ENCODE peak calls at places on chromosomes 16 and 17, in six cellular contexts. One of them, this sample, is unnamed.

GRCh38 chr16:90018297-90019200 is 707 bp downstream of the DBNDD1 start:
- DNase-seq in heart left ventricle: no peak
- DNase-seq in breast epithelium: no peak
- DNase-seq in fibroblast of mammary gland: no peak
- DNase-seq in neural crest cell: no peak
- DNase-seq in WERI-Rb-1: no peak
- DNase-seq in this sample: no peak

GRCh38 chr17:81651692-81652091 is 4.7 kb downstream of the PDE6G start:
- DNase-seq in heart left ventricle: no peak
- DNase-seq in fibroblast of mammary gland: peak
- DNase-seq in breast epithelium: no peak
- DNase-seq in neural crest cell: no peak
- DNase-seq in WERI-Rb-1: no peak
- DNase-seq in this sample: no peak

GRCh38 chr16:21598676-21599157 is 660 bp upstream of the METTL9 start:
- DNase-seq in WERI-Rb-1: no peak
- DNase-seq in neural crest cell: peak
- DNase-seq in heart left ventricle: no peak
- DNase-seq in breast epithelium: no peak
- DNase-seq in fibroblast of mammary gland: no peak
- DNase-seq in this sample: no peak

GRCh38 chr17:13140750-13141149 is 122.9 kb upstream of the ELAC2 start:
- DNase-seq in heart left ventricle: no peak
- DNase-seq in neural crest cell: peak
- DNase-seq in WERI-Rb-1: no peak
- DNase-seq in fibroblast of mammary gland: no peak
- DNase-seq in breast epithelium: no peak
- DNase-seq in this sample: no peak

GRCh38 chr17:27542841-27543463 is 86.7 kb downstream of the KSR1 start:
- DNase-seq in heart left ventricle: no peak
- DNase-seq in WERI-Rb-1: no peak
- DNase-seq in breast epithelium: no peak
- DNase-seq in neural crest cell: no peak
- DNase-seq in fibroblast of mammary gland: no peak
- DNase-seq in this sample: no peak

GRCh38 chr16:6898896-6899295 is 433.7 kb upstream of the RBFOX1 start:
- DNase-seq in WERI-Rb-1: no peak
- DNase-seq in heart left ventricle: no peak
- DNase-seq in fibroblast of mammary gland: no peak
- DNase-seq in neural crest cell: no peak
- DNase-seq in breast epithelium: no peak
- DNase-seq in this sample: no peak

GRCh38 chr16:63617990-63618763 is 1503.7 kb downstream of the CDH11 start:
- DNase-seq in fibroblast of mammary gland: no peak
- DNase-seq in heart left ventricle: peak
- DNase-seq in neural crest cell: no peak
- DNase-seq in breast epithelium: no peak
- DNase-seq in WERI-Rb-1: peak
- DNase-seq in this sample: no peak

GRCh38 chr17:17944253-17944652 is 27.9 kb downstream of the TOM1L2 start:
- DNase-seq in breast epithelium: no peak
- DNase-seq in heart left ventricle: no peak
- DNase-seq in WERI-Rb-1: no peak
- DNase-seq in fibroblast of mammary gland: no peak
- DNase-seq in neural crest cell: no peak
- DNase-seq in this sample: no peak

GRCh38 chr17:9115446-9116265 is 94.3 kb downstream of the NTN1 start:
- DNase-seq in breast epithelium: no peak
- DNase-seq in heart left ventricle: peak
- DNase-seq in fibroblast of mammary gland: peak
- DNase-seq in WERI-Rb-1: no peak
- DNase-seq in neural crest cell: peak
- DNase-seq in this sample: no peak

GRCh38 chr17:27296427-27296979 is 2.6 kb downstream of the WSB1 start:
- DNase-seq in fibroblast of mammary gland: peak
- DNase-seq in WERI-Rb-1: no peak
- DNase-seq in heart left ventricle: no peak
- DNase-seq in breast epithelium: no peak
- DNase-seq in neural crest cell: no peak
- DNase-seq in this sample: no peak

GRCh38 chr17:28949185-28950016 is 1.9 kb downstream of the PHF12 start:
- DNase-seq in breast epithelium: peak
- DNase-seq in fibroblast of mammary gland: peak
- DNase-seq in WERI-Rb-1: peak
- DNase-seq in neural crest cell: peak
- DNase-seq in heart left ventricle: peak
- DNase-seq in this sample: no peak

GRCh38 chr16:71288570-71288889 is 672 bp downstream of the CMTR2 start:
- DNase-seq in breast epithelium: no peak
- DNase-seq in neural crest cell: no peak
- DNase-seq in heart left ventricle: no peak
- DNase-seq in fibroblast of mammary gland: peak
- DNase-seq in WERI-Rb-1: no peak
- DNase-seq in this sample: no peak

GRCh38 chr17:41972571-41973411 is 6.2 kb downstream of the CNP start:
- DNase-seq in breast epithelium: peak
- DNase-seq in fibroblast of mammary gland: peak
- DNase-seq in neural crest cell: no peak
- DNase-seq in WERI-Rb-1: no peak
- DNase-seq in heart left ventricle: peak
- DNase-seq in this sample: no peak

GRCh38 chr17:48909796-48910195 is 1.6 kb downstream of the UBE2Z start:
- DNase-seq in neural crest cell: no peak
- DNase-seq in heart left ventricle: no peak
- DNase-seq in fibroblast of mammary gland: no peak
- DNase-seq in breast epithelium: no peak
- DNase-seq in WERI-Rb-1: no peak
- DNase-seq in this sample: no peak

GRCh38 chr17:412211-413015 is 59.8 kb upstream of the RPH3AL start:
- DNase-seq in WERI-Rb-1: peak
- DNase-seq in heart left ventricle: peak
- DNase-seq in breast epithelium: no peak
- DNase-seq in neural crest cell: peak
- DNase-seq in fibroblast of mammary gland: peak
- DNase-seq in this sample: no peak

GRCh38 chr17:410674-411401 is 58.2 kb upstream of the RPH3AL start:
- DNase-seq in WERI-Rb-1: peak
- DNase-seq in fibroblast of mammary gland: peak
- DNase-seq in neural crest cell: no peak
- DNase-seq in breast epithelium: no peak
- DNase-seq in heart left ventricle: no peak
- DNase-seq in this sample: no peak

GRCh38 chr17:409308-409847 is 56.8 kb upstream of the RPH3AL start:
- DNase-seq in heart left ventricle: no peak
- DNase-seq in WERI-Rb-1: no peak
- DNase-seq in breast epithelium: no peak
- DNase-seq in neural crest cell: no peak
- DNase-seq in fibroblast of mammary gland: no peak
- DNase-seq in this sample: no peak

GRCh38 chr17:411416-412120 is 59.0 kb upstream of the RPH3AL start:
- DNase-seq in heart left ventricle: no peak
- DNase-seq in fibroblast of mammary gland: no peak
- DNase-seq in WERI-Rb-1: no peak
- DNase-seq in breast epithelium: no peak
- DNase-seq in neural crest cell: no peak
- DNase-seq in this sample: no peak

DNA sequence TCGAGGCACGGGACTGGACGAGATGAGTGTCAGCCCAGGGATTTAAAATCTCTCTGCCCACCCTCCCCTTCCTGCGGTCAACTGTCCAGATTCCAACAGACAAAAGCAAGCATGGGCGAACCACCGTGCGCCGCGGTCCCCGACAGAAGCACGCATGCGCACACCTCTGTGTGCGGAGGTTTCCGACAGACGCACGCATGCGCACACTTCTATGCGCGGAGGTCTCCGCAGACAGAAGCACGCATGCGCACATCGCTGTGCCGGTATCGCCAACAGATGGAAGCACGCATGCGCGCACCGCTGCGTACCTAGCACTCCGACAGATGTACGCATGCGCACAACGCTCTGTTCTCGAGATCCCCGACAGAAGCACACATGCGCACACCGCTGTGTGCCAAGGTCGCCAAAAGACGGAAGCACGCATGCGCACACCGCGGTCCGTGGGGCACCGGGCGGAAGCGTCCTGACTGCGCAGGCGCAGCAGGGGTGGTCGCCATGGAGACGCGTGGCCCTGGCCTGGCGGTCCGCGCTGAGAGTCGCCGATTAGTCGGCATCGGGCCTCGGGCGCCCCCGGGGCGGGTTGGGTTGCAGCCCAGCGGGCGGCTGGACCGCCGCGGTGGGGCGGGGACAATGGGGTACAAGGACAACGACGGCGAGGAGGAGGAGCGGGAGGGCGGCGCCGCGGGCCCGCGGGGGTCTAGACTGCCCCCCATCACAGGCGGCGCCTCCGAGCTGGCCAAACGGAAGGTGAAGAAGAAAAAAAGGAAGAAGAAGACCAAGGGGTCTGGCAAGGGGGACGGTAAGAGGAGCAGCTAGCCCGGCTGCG is 57.5 kb upstream of the RPH3AL start:
- DNase-seq in neural crest cell: peak
- DNase-seq in breast epithelium: peak
- DNase-seq in fibroblast of mammary gland: peak
- DNase-seq in heart left ventricle: peak
- DNase-seq in WERI-Rb-1: peak
- DNase-seq in this sample: peak
- TF ChIP-seq CTCF in neural crest cell: no peak
- TF ChIP-seq CTCF in breast epithelium: no peak
- TF ChIP-seq CTCF in fibroblast of mammary gland: no peak
- TF ChIP-seq CTCF in heart left ventricle: no peak
- TF ChIP-seq CTCF in WERI-Rb-1: peak
- TF ChIP-seq CTCF in this sample: no peak

GRCh38 chr17:47871048-47871447 is 20.1 kb upstream of the SP6 start:
- DNase-seq in fibroblast of mammary gland: no peak
- DNase-seq in breast epithelium: no peak
- DNase-seq in neural crest cell: no peak
- DNase-seq in heart left ventricle: no peak
- DNase-seq in WERI-Rb-1: no peak
- DNase-seq in this sample: no peak

GRCh38 chr17:47870042-47870441 is 19.1 kb upstream of the SP6 start:
- DNase-seq in WERI-Rb-1: no peak
- DNase-seq in fibroblast of mammary gland: no peak
- DNase-seq in heart left ventricle: no peak
- DNase-seq in neural crest cell: no peak
- DNase-seq in breast epithelium: no peak
- DNase-seq in this sample: no peak

GRCh38 chr17:47869114-47869513 is 18.2 kb upstream of the SP6 start:
- DNase-seq in breast epithelium: no peak
- DNase-seq in WERI-Rb-1: no peak
- DNase-seq in fibroblast of mammary gland: no peak
- DNase-seq in heart left ventricle: no peak
- DNase-seq in neural crest cell: no peak
- DNase-seq in this sample: no peak

GRCh38 chr17:47866941-47867340 is 16.0 kb upstream of the SP6 start:
- DNase-seq in heart left ventricle: no peak
- DNase-seq in fibroblast of mammary gland: peak
- DNase-seq in breast epithelium: no peak
- DNase-seq in neural crest cell: no peak
- DNase-seq in WERI-Rb-1: no peak
- DNase-seq in this sample: no peak

GRCh38 chr17:47868134-47868533 is 17.2 kb upstream of the SP6 start:
- DNase-seq in heart left ventricle: no peak
- DNase-seq in WERI-Rb-1: no peak
- DNase-seq in breast epithelium: no peak
- DNase-seq in fibroblast of mammary gland: no peak
- DNase-seq in neural crest cell: no peak
- DNase-seq in this sample: no peak
- TF ChIP-seq CTCF in heart left ventricle: no peak
- TF ChIP-seq CTCF in WERI-Rb-1: no peak
- TF ChIP-seq CTCF in breast epithelium: no peak
- TF ChIP-seq CTCF in fibroblast of mammary gland: no peak
- TF ChIP-seq CTCF in neural crest cell: no peak
- TF ChIP-seq CTCF in this sample: no peak

DNA sequence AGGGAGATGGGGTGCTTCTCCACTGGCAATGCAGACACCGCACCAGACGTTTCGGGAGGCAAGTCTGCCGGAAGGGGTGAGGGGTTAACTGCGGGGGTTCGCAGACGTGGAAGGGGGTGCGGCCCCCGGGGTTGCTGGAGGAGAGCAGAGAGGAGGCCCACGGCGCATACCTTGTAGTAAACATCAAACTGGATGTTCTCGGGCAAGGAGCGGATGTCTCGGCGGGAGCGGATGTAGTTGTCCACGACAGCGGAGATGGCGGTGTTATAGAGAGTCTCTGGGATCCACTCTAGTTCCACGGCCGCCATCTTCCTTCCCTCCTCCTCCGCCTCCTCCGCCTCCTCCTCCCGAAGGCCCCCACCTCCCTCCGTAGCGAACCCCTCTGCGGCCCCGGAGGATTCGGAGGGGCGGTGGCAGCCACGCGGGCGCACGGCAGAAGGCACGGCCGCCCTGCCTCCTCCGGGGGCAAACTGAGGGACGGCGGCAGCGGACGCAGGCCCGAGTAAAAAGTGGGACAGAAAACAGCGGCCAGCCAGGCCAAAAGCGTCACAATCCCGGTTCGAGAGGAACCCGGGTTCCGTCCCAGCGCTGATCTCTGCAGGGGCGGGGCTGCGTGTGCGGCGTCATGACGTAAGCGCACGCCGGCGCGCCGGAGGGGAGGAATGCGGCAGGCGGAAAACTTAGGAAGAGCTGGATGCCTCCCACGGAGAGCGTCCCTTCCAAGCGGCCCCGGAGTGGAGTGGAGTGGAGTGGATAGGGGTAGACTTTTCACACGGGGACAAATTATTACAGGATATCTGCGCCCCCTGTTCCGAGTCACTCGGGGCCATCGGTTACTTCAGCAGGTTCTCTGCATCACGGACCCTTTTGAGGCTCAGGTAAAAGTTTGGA is at the start of gene APPBP2:
- DNase-seq in breast epithelium: peak
- DNase-seq in neural crest cell: peak
- DNase-seq in heart left ventricle: peak
- DNase-seq in WERI-Rb-1: peak
- DNase-seq in fibroblast of mammary gland: peak
- DNase-seq in this sample: peak
- TF ChIP-seq CTCF in breast epithelium: no peak
- TF ChIP-seq CTCF in neural crest cell: no peak
- TF ChIP-seq CTCF in heart left ventricle: no peak
- TF ChIP-seq CTCF in WERI-Rb-1: no peak
- TF ChIP-seq CTCF in fibroblast of mammary gland: no peak
- TF ChIP-seq CTCF in this sample: no peak

DNA sequence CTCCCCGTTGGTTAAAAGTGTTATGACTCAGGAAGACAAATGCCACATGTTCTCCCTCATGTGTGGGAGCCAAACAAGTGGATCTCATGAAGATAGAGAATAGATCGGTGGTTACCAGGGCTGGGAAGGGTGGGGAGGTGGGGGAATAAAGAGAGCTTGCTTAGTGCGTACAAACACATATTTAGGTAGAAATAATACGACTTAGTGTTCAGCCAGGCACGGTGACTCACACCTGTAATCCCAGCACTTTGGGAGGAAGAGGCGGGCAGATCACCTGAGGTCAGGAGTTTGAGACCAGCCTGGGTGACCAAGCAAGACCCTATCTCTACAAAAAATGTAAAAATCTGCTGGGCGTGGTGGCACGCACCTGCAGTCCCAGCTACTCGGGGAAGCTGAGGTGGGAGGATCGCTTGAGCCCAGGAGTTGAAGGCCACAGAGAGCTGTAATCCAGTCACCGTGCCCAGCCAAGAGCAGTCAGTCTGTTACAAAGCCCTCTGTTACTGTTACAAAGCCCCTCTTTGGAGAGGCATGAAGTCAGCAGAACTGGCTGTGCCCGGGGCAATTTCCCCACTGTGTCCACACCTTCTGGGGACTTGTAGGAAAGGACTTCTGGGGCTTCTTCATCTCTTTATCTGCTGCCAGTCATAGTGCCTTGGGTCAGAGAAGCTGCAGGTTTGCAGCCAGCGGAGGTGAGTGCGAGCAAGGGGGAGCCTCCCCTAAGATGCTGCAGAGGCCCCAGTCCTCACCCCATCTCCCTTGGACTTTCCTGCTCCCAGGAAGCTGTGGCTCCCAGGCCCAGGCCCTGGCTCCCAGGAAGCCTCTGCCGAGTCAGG is 4.3 kb upstream of the ALDH3A1 start:
- DNase-seq in fibroblast of mammary gland: no peak
- DNase-seq in heart left ventricle: no peak
- DNase-seq in neural crest cell: no peak
- DNase-seq in breast epithelium: no peak
- DNase-seq in WERI-Rb-1: no peak
- DNase-seq in this sample: no peak
- TF ChIP-seq CTCF in fibroblast of mammary gland: no peak
- TF ChIP-seq CTCF in heart left ventricle: no peak
- TF ChIP-seq CTCF in neural crest cell: no peak
- TF ChIP-seq CTCF in breast epithelium: no peak
- TF ChIP-seq CTCF in WERI-Rb-1: no peak
- TF ChIP-seq CTCF in this sample: no peak